ENCODE peak calls at places on chromosomes 5 and 9, in five cellular contexts. One of them, this sample, is unnamed.

GRCh38 chr5:1888541-1889251 is 6.0 kb upstream of the IRX4 start:
- DNase-seq in hepatocyte: no peak
- DNase-seq in pancreas: no peak
- DNase-seq in tibial artery: no peak
- DNase-seq in heart left ventricle: peak; percentile 7
- DNase-seq in this sample: no peak

GRCh38 chr9:137182836-137183235 is 5.5 kb downstream of the ANAPC2 start:
- DNase-seq in hepatocyte: no peak
- DNase-seq in heart left ventricle: no peak
- DNase-seq in pancreas: no peak
- DNase-seq in tibial artery: no peak
- DNase-seq in this sample: no peak

GRCh38 chr9:76441551-76442322 is 17.2 kb upstream of the GCNT1 start:
- DNase-seq in hepatocyte: no peak
- DNase-seq in heart left ventricle: no peak
- DNase-seq in tibial artery: no peak
- DNase-seq in pancreas: no peak
- DNase-seq in this sample: no peak

GRCh38 chr9:70169222-70169621 is 89.6 kb upstream of the SMC5 start:
- DNase-seq in tibial artery: no peak
- DNase-seq in heart left ventricle: no peak
- DNase-seq in pancreas: no peak
- DNase-seq in hepatocyte: no peak
- DNase-seq in this sample: no peak

GRCh38 chr9:93326056-93326455 is 125.4 kb upstream of the FAM120A start:
- DNase-seq in hepatocyte: no peak
- DNase-seq in pancreas: no peak
- DNase-seq in heart left ventricle: no peak
- DNase-seq in tibial artery: no peak
- DNase-seq in this sample: no peak

GRCh38 chr5:40429258-40430111 is 250.2 kb upstream of the PTGER4 start:
- DNase-seq in pancreas: no peak
- DNase-seq in tibial artery: no peak
- DNase-seq in heart left ventricle: peak; percentile 59
- DNase-seq in hepatocyte: no peak
- DNase-seq in this sample: no peak

GRCh38 chr9:4923580-4924544 is 61.2 kb upstream of the JAK2 start:
- DNase-seq in pancreas: no peak
- DNase-seq in heart left ventricle: no peak
- DNase-seq in tibial artery: no peak
- DNase-seq in hepatocyte: peak; percentile 10
- DNase-seq in this sample: no peak

GRCh38 chr5:108432024-108432423 is 50.1 kb upstream of the FBXL17 start:
- DNase-seq in tibial artery: no peak
- DNase-seq in hepatocyte: no peak
- DNase-seq in pancreas: no peak
- DNase-seq in heart left ventricle: no peak
- DNase-seq in this sample: no peak

GRCh38 chr5:154312571-154312970 is 122.0 kb downstream of the GALNT10 start:
- DNase-seq in pancreas: no peak
- DNase-seq in heart left ventricle: no peak
- DNase-seq in hepatocyte: no peak
- DNase-seq in tibial artery: no peak
- DNase-seq in this sample: no peak

GRCh38 chr9:110975278-110975677 is 63.0 kb downstream of the LPAR1 start:
- DNase-seq in hepatocyte: no peak
- DNase-seq in pancreas: no peak
- DNase-seq in tibial artery: no peak
- DNase-seq in heart left ventricle: no peak
- DNase-seq in this sample: no peak

GRCh38 chr5:68533571-68534051 is 318.1 kb downstream of the PIK3R1 start:
- DNase-seq in tibial artery: no peak
- DNase-seq in heart left ventricle: no peak
- DNase-seq in pancreas: no peak
- DNase-seq in hepatocyte: no peak
- DNase-seq in this sample: no peak

GRCh38 chr5:4572713-4573112 is 567.4 kb upstream of the ADAMTS16 start:
- DNase-seq in tibial artery: no peak
- DNase-seq in pancreas: no peak
- DNase-seq in hepatocyte: no peak
- DNase-seq in heart left ventricle: no peak
- DNase-seq in this sample: no peak

GRCh38 chr9:129270903-129271431 is 92.9 kb upstream of the IER5L start:
- DNase-seq in heart left ventricle: no peak
- DNase-seq in tibial artery: no peak
- DNase-seq in pancreas: no peak
- DNase-seq in hepatocyte: no peak
- DNase-seq in this sample: no peak

GRCh38 chr5:138559937-138560336 is 15.3 kb downstream of the HSPA9 start:
- DNase-seq in heart left ventricle: no peak
- DNase-seq in tibial artery: no peak
- DNase-seq in hepatocyte: peak; percentile 15
- DNase-seq in pancreas: no peak
- DNase-seq in this sample: no peak

GRCh38 chr9:5326893-5327548 is 12.7 kb downstream of the RLN1 start:
- DNase-seq in tibial artery: no peak
- DNase-seq in heart left ventricle: no peak
- DNase-seq in pancreas: peak; percentile 40
- DNase-seq in hepatocyte: peak; percentile 60
- DNase-seq in this sample: no peak

GRCh38 chr9:29150606-29151005 is 1577.3 kb upstream of the C9orf72 start:
- DNase-seq in tibial artery: no peak
- DNase-seq in hepatocyte: no peak
- DNase-seq in heart left ventricle: no peak
- DNase-seq in pancreas: no peak
- DNase-seq in this sample: no peak

GRCh38 chr5:80238778-80239679 is 16.8 kb downstream of the SERINC5 start:
- DNase-seq in pancreas: peak; percentile 79
- DNase-seq in tibial artery: peak; percentile 68
- DNase-seq in hepatocyte: no peak
- DNase-seq in heart left ventricle: peak; percentile 73
- DNase-seq in this sample: no peak

GRCh38 chr5:32777733-32778132 is 66.6 kb downstream of the NPR3 start:
- DNase-seq in tibial artery: no peak
- DNase-seq in pancreas: no peak
- DNase-seq in heart left ventricle: no peak
- DNase-seq in hepatocyte: no peak
- DNase-seq in this sample: no peak

GRCh38 chr5:142654578-142655042 is 31.3 kb downstream of the FGF1 start:
- DNase-seq in hepatocyte: no peak
- DNase-seq in heart left ventricle: no peak
- DNase-seq in pancreas: no peak
- DNase-seq in tibial artery: no peak
- DNase-seq in this sample: peak; percentile 48

GRCh38 chr5:78974011-78974410 is 11.1 kb downstream of the ARSB start:
- DNase-seq in heart left ventricle: peak; percentile 36
- DNase-seq in hepatocyte: no peak
- DNase-seq in tibial artery: no peak
- DNase-seq in pancreas: no peak
- DNase-seq in this sample: no peak

GRCh38 chr5:111975133-111975532 is 218.1 kb upstream of the NREP start:
- DNase-seq in pancreas: no peak
- DNase-seq in tibial artery: no peak
- DNase-seq in hepatocyte: no peak
- DNase-seq in heart left ventricle: no peak
- DNase-seq in this sample: no peak

GRCh38 chr9:86368871-86369521 is 14.8 kb upstream of the TUT7 start:
- DNase-seq in heart left ventricle: no peak
- DNase-seq in hepatocyte: peak; percentile 24
- DNase-seq in pancreas: no peak
- DNase-seq in tibial artery: no peak
- DNase-seq in this sample: no peak

GRCh38 chr5:107674655-107675054 is 3.9 kb upstream of the EFNA5 start:
- DNase-seq in hepatocyte: no peak
- DNase-seq in heart left ventricle: no peak
- DNase-seq in tibial artery: no peak
- DNase-seq in pancreas: no peak
- DNase-seq in this sample: no peak

GRCh38 chr5:174409070-174409469 is 315.3 kb upstream of the MSX2 start:
- DNase-seq in hepatocyte: no peak
- DNase-seq in pancreas: no peak
- DNase-seq in heart left ventricle: no peak
- DNase-seq in tibial artery: no peak
- DNase-seq in this sample: no peak
- TF ChIP-seq CTCF in hepatocyte: no peak
- TF ChIP-seq CTCF in pancreas: no peak
- TF ChIP-seq CTCF in heart left ventricle: no peak
- TF ChIP-seq CTCF in tibial artery: no peak
- TF ChIP-seq CTCF in this sample: peak; percentile 43

DNA sequence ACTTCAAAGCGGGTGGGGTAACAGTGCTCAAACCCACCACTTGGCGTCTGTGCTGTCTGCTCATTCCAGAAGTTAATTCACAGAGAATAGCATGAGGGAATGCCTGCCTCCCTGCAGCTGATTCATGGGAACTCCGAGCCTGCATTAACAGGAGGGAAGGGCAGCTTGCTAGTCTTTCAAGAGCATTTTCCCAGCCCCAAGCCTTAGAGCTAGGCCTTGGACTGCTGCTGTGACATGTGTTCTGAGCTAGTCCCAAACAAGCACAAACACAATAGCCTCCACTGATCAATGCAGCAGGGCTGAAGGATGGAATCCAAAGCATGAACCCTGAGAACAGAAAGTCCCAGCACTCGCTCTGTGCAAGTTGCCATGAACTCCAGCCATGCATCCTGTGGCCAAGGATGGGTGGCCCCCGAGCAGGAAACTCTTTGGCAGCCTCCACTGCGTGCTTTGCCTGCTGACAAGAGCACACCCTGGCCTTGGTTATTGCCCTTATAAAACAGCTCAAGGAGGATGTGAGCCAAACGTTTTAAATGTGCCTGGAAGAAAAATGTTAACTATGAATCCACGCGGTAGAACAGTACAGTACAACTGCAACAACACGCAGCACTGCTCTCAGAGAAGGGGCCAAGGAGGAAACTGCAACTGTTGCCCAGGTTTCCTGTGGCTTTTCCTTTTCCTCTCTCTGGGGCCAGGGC is 653.1 kb upstream of the KLF4 start:
- DNase-seq in hepatocyte: peak; percentile 65
- DNase-seq in tibial artery: peak; percentile 94
- DNase-seq in heart left ventricle: peak; percentile 84
- DNase-seq in pancreas: peak; percentile 23
- DNase-seq in this sample: no peak
- TF ChIP-seq CTCF in hepatocyte: no peak
- TF ChIP-seq CTCF in tibial artery: no peak
- TF ChIP-seq CTCF in heart left ventricle: no peak
- TF ChIP-seq CTCF in pancreas: no peak
- TF ChIP-seq CTCF in this sample: peak; percentile 53

GRCh38 chr5:180291943-180292831 is at the start of gene MAPK9:
- DNase-seq in pancreas: peak; percentile 85
- DNase-seq in hepatocyte: peak; percentile 95
- DNase-seq in heart left ventricle: peak; percentile 87
- DNase-seq in tibial artery: peak; percentile 89
- DNase-seq in this sample: peak; percentile 88

GRCh38 chr5:180289966-180290365 is 1.9 kb downstream of the MAPK9 start:
- DNase-seq in hepatocyte: no peak
- DNase-seq in heart left ventricle: no peak
- DNase-seq in pancreas: peak; percentile 47
- DNase-seq in tibial artery: no peak
- DNase-seq in this sample: no peak

GRCh38 chr5:180290568-180291233 is 1.2 kb downstream of the MAPK9 start:
- DNase-seq in heart left ventricle: no peak
- DNase-seq in tibial artery: no peak
- DNase-seq in hepatocyte: no peak
- DNase-seq in pancreas: peak; percentile 32
- DNase-seq in this sample: no peak

GRCh38 chr5:180289433-180289832 is 2.5 kb downstream of the MAPK9 start:
- DNase-seq in pancreas: peak; percentile 86
- DNase-seq in heart left ventricle: no peak
- DNase-seq in tibial artery: no peak
- DNase-seq in hepatocyte: no peak
- DNase-seq in this sample: no peak

DNA sequence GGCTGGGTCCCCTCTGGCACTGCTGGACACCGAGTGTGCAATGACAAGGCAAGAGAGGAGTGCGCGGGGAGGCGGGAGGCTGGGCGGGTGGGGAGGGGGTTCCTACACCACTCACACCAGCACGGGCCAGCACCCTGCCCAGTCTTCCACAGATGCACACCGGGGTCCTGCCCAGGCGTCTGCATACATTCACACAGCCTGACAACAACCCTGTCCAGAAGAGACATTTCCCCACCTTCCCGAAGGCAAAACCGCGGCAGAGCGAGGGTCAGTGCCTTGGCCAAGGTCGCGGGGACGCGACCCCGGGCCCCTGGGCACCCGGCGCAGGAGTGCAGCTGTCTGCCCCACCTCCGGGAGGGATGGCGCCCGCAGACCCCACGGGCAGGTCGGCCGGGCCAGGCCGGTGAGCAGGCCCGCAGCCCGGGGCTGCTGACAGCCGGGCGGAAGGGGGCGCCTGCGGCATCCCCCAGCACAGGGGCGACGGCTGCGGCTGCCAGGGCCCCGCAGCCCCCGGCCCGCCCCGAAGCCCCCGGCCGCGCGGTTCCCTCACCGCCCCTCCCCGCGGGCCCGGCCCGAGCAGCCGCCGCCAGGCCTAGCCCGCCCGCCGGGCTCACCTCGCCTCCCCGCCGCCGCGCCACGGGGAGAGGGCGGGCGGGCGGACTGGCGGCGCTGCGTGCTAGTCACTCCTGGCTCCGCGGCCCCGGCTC is 496 bp downstream of the MAPK9 start:
- DNase-seq in hepatocyte: no peak
- DNase-seq in pancreas: peak; percentile 43
- DNase-seq in heart left ventricle: no peak
- DNase-seq in tibial artery: no peak
- DNase-seq in this sample: no peak
- TF ChIP-seq CTCF in hepatocyte: no peak
- TF ChIP-seq CTCF in pancreas: no peak
- TF ChIP-seq CTCF in heart left ventricle: no peak
- TF ChIP-seq CTCF in tibial artery: no peak
- TF ChIP-seq CTCF in this sample: peak; percentile 28

GRCh38 chr5:149962040-149962439 is 1.5 kb downstream of the SLC26A2 start:
- DNase-seq in tibial artery: no peak
- DNase-seq in hepatocyte: peak; percentile 75
- DNase-seq in pancreas: no peak
- DNase-seq in heart left ventricle: no peak
- DNase-seq in this sample: no peak

GRCh38 chr5:149961186-149961685 is 678 bp downstream of the SLC26A2 start:
- DNase-seq in tibial artery: no peak
- DNase-seq in pancreas: no peak
- DNase-seq in heart left ventricle: no peak
- DNase-seq in hepatocyte: no peak
- DNase-seq in this sample: no peak

GRCh38 chr5:149959406-149960236 is 937 bp upstream of the SLC26A2 start:
- DNase-seq in pancreas: peak; percentile 15
- DNase-seq in heart left ventricle: no peak
- DNase-seq in hepatocyte: peak; percentile 73
- DNase-seq in tibial artery: no peak
- DNase-seq in this sample: no peak

GRCh38 chr5:149962601-149963300 is 2.2 kb downstream of the SLC26A2 start:
- DNase-seq in pancreas: no peak
- DNase-seq in hepatocyte: no peak
- DNase-seq in heart left ventricle: no peak
- DNase-seq in tibial artery: no peak
- DNase-seq in this sample: no peak

GRCh38 chr5:149960272-149961185 is at the start of gene SLC26A2:
- DNase-seq in hepatocyte: peak; percentile 98
- DNase-seq in tibial artery: peak; percentile 99
- DNase-seq in pancreas: peak; percentile 97
- DNase-seq in heart left ventricle: peak; percentile 98
- DNase-seq in this sample: peak; percentile 95
- TF ChIP-seq CTCF in hepatocyte: no peak
- TF ChIP-seq CTCF in tibial artery: no peak
- TF ChIP-seq CTCF in pancreas: no peak
- TF ChIP-seq CTCF in heart left ventricle: no peak
- TF ChIP-seq CTCF in this sample: peak; percentile 28

This sample was measured in type B pancreatic cell.